ENCODE peak calls at places on chromosomes 16 and 17, in eight cellular contexts. A is HFF-Myc, N is AML-193, U is cardiac muscle cell, W is DMS79, Y is hepatic stellate cell, J is astrocyte of the spinal cord, E is hypothalamus. Q is an unnamed sample.

GRCh38 chr16:53089434-53090270 is 34.9 kb downstream of the CHD9 start:
- DNase-seq in N (no peak), J (no peak), A (no peak), E (peak), U (peak), Y (no peak), W (peak), Q (no peak)

GRCh38 chr16:27473101-27473900 is 71.3 kb downstream of the IL21R start:
- DNase-seq in Y (no peak), A (no peak), E (no peak), N (no peak), J (no peak), W (no peak), U (no peak), Q (no peak)

GRCh38 chr16:78742501-78743283 is 643.2 kb downstream of the WWOX start:
- DNase-seq in E (peak), A (no peak), N (no peak), J (no peak), W (no peak), Y (peak), U (no peak), Q (peak)

GRCh38 chr16:898761-899677 is 71.8 kb downstream of the LMF1 start:
- DNase-seq in J (no peak), E (no peak), W (no peak), Y (no peak), A (no peak), N (no peak), U (no peak), Q (no peak)

GRCh38 chr17:39461911-39462641 is 790 bp downstream of the CDK12 start:
- DNase-seq in E (peak), Y (peak), W (no peak), U (no peak), J (peak), A (no peak), N (no peak), Q (no peak)

GRCh38 chr17:60939318-60939717 is 261.7 kb downstream of the BCAS3 start:
- DNase-seq in A (no peak), U (no peak), W (no peak), J (no peak), N (no peak), Y (no peak), E (no peak), Q (no peak)

GRCh38 chr17:75933836-75934235 is 7.0 kb downstream of the FBF1 start:
- DNase-seq in U (no peak), A (no peak), W (no peak), J (no peak), N (no peak), E (no peak), Y (no peak), Q (no peak)

GRCh38 chr16:35909351-35909954 is 2450.0 kb downstream of the TP53TG3F start:
- DNase-seq in A (no peak), J (no peak), U (no peak), E (no peak), Y (no peak), W (no peak), N (no peak), Q (no peak)

GRCh38 chr16:1772362-1772907 is at the start of gene EME2:
- DNase-seq in N (no peak), E (no peak), W (no peak), J (no peak), U (no peak), A (no peak), Y (peak), Q (peak)

GRCh38 chr17:7894226-7894625 is 5.6 kb downstream of the CHD3 start:
- DNase-seq in Y (no peak), J (no peak), N (no peak), U (no peak), A (no peak), W (no peak), E (no peak), Q (no peak)

GRCh38 chr16:13780406-13780805 is 139.5 kb upstream of the ERCC4 start:
- DNase-seq in W (no peak), N (no peak), Y (no peak), A (no peak), E (no peak), J (no peak), U (no peak), Q (no peak)

GRCh38 chr17:19017401-19017800 is 12.8 kb upstream of the FAM83G start:
- DNase-seq in A (no peak), U (no peak), N (no peak), Y (no peak), W (no peak), J (no peak), E (no peak), Q (no peak)

GRCh38 chr16:600781-601180 is 10.9 kb downstream of the RAB40C start:
- DNase-seq in U (no peak), J (no peak), E (no peak), W (no peak), A (no peak), N (no peak), Y (no peak), Q (no peak)

GRCh38 chr17:45997624-45998023 is 1.4 kb upstream of the STH start:
- DNase-seq in E (no peak), A (no peak), Y (no peak), U (peak), N (no peak), W (no peak), J (peak), Q (no peak)

GRCh38 chr16:72990003-72990521 is 57.9 kb downstream of the ZFHX3 start:
- DNase-seq in U (peak), N (peak), A (peak), Y (peak), J (peak), W (no peak), E (peak), Q (no peak)

GRCh38 chr17:68288804-68289203 is 2.1 kb downstream of the SLC16A6 start:
- DNase-seq in Y (no peak), U (no peak), E (no peak), A (no peak), N (peak), J (no peak), W (no peak), Q (no peak)

GRCh38 chr17:77620282-77620681 is 338.2 kb upstream of the TNRC6C start:
- DNase-seq in W (no peak), E (no peak), Y (no peak), J (no peak), N (no peak), A (no peak), U (no peak), Q (no peak)

GRCh38 chr16:11988258-11988978 is 11.9 kb downstream of the SNX29 start:
- DNase-seq in A (no peak), J (no peak), U (no peak), E (no peak), W (no peak), N (no peak), Y (no peak), Q (no peak)

GRCh38 chr17:78412403-78412802 is 34.0 kb downstream of the PGS1 start:
- DNase-seq in J (peak), N (peak), W (no peak), U (peak), E (no peak), A (no peak), Y (peak), Q (peak)

GRCh38 chr16:84616515-84616914 is 1.4 kb downstream of the COTL1 start:
- DNase-seq in A (no peak), J (peak), E (no peak), W (peak), N (peak), Y (no peak), U (no peak), Q (no peak)

GRCh38 chr16:55257971-55258613 is 65.9 kb upstream of the IRX6 start:
- DNase-seq in U (peak), E (no peak), Y (peak), A (peak), J (peak), N (peak), W (no peak), Q (no peak)

GRCh38 chr17:40309938-40310510 is 1.0 kb downstream of the RARA start:
- DNase-seq in N (no peak), J (no peak), A (no peak), Y (no peak), W (no peak), E (no peak), U (no peak), Q (no peak)

GRCh38 chr17:77541995-77542394 is 401.2 kb downstream of the SEC14L1 start:
- DNase-seq in A (no peak), Y (no peak), E (no peak), J (no peak), W (no peak), U (peak), N (no peak), Q (no peak)

GRCh38 chr16:11058820-11059219 is 114.5 kb downstream of the CLEC16A start:
- DNase-seq in E (no peak), A (no peak), U (no peak), Y (no peak), J (no peak), W (no peak), N (no peak), Q (no peak)

GRCh38 chr16:1069154-1069553 is 3.4 kb upstream of the SSTR5 start:
- DNase-seq in W (no peak), Y (no peak), A (no peak), J (no peak), U (no peak), N (no peak), E (no peak), Q (no peak)

GRCh38 chr17:45234641-45235040 is 13.0 kb downstream of the FMNL1 start:
- DNase-seq in W (no peak), E (no peak), J (no peak), A (no peak), Y (no peak), N (no peak), U (no peak), Q (peak)

GRCh38 chr17:36152639-36153120 is 23.8 kb downstream of the TBC1D3B start:
- DNase-seq in E (no peak), Y (no peak), J (no peak), N (peak), A (no peak), U (peak), W (no peak), Q (no peak)

GRCh38 chr16:27315333-27316037 is 1.7 kb downstream of the IL4R start:
- DNase-seq in Y (peak), E (no peak), J (peak), W (no peak), U (peak), A (no peak), N (peak), Q (peak)

GRCh38 chr16:67885976-67886375 is 1.3 kb downstream of the NRN1L start:
- DNase-seq in Y (no peak), J (no peak), W (no peak), N (no peak), E (no peak), A (no peak), U (no peak), Q (no peak)

GRCh38 chr17:36593651-36594316 is 2.1 kb downstream of the DHRS11 start:
- DNase-seq in N (no peak), U (no peak), J (no peak), E (no peak), Y (no peak), W (no peak), A (no peak), Q (no peak)

GRCh38 chr17:14330492-14330920 is 29.6 kb downstream of the HS3ST3B1 start:
- DNase-seq in A (no peak), W (no peak), J (no peak), Y (no peak), E (peak), U (peak), N (no peak), Q (no peak)

GRCh38 chr17:1996243-1997145 is 28.6 kb downstream of the RTN4RL1 start:
- DNase-seq in Y (no peak), N (no peak), U (no peak), E (no peak), J (no peak), A (no peak), W (no peak), Q (no peak)